ENCODE peak calls at places on chromosomes 13 and 19, in seven cellular contexts. Q is pancreas, L is left ventricle myocardium inferior, G is esophagus squamous epithelium, M is aorta, O is PC-3, J is A673. Y is an unnamed sample.

GRCh38 chr19:10036601-10037071 is 23.4 kb downstream of the RDH8 start:
- DNase-seq in Q (peak; percentile 58), L (no peak), G (no peak), M (no peak), O (no peak), J (no peak), Y (no peak)

GRCh38 chr13:101218484-101218883 is 197.8 kb downstream of the NALCN start:
- DNase-seq in Q (no peak), L (no peak), G (no peak), M (no peak), O (peak; percentile 6), J (no peak), Y (no peak)

GRCh38 chr13:50531917-50532899 is 311.3 kb downstream of the DLEU7 start:
- DNase-seq in Q (no peak), L (no peak), G (no peak), M (no peak), O (peak; percentile 55), J (peak; percentile 42), Y (no peak)

GRCh38 chr13:99895428-99895998 is 76.1 kb downstream of the ZIC5 start:
- DNase-seq in Q (no peak), L (no peak), G (no peak), M (no peak), O (no peak), J (no peak), Y (no peak)

GRCh38 chr19:10552596-10553053 is 8.9 kb downstream of the ATG4D start:
- DNase-seq in Q (no peak), L (no peak), G (no peak), M (no peak), O (peak; percentile 47), J (peak; percentile 60), Y (no peak)

GRCh38 chr13:21671793-21672680 is 1.2 kb downstream of the FGF9 start:
- DNase-seq in Q (no peak), L (no peak), G (no peak), M (no peak), O (no peak), J (no peak), Y (no peak)

GRCh38 chr19:49361438-49362047 is 673 bp downstream of the TEAD2 start:
- DNase-seq in Q (peak; percentile 81), L (peak; percentile 85), G (no peak), M (peak; percentile 82), O (peak; percentile 80), J (peak; percentile 88), Y (peak; percentile 32)

GRCh38 chr13:59247166-59247565 is 916.6 kb downstream of the DIAPH3 start:
- DNase-seq in Q (peak; percentile 16), L (peak; percentile 50), G (no peak), M (no peak), O (no peak), J (no peak), Y (no peak)

DNA sequence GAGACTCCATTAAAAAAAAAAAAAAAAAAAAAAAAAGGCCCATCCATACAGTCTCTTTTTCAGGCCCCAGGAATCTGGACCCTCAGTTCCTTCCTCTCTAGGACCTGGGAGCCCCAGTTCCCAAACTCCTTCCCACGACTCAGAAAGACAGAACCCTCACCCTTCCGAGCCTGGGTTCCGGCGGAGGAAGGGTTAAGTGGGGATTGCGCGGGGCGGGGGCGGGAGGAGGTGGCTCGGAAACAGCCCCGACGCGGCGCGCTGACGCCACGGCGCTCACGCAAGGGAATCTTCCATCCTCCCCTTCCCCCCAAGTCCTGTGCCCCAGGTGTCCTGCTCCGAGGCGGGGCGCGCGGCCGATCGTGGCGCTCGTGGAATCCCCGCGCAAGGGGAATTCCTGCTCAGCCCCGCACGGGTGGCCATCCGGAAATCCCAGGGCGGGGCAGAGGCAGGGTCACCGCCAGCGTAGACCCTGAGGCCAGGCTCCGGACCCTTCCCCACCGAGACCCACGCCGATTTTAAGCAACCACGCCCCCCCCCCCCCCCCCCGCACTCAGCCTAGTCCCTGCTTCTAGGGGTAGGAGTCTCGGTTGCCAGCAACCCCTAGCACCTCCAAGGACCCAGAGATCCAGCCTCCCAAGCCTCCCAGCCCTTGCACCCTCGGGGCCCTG is 659 bp downstream of the NFKBID start:
- DNase-seq in Q (peak; percentile 83), L (peak; percentile 82), G (peak; percentile 48), M (peak; percentile 90), O (peak; percentile 69), J (peak; percentile 94), Y (no peak)
- H3K27me3 ChIP-seq in Q (no peaks in the 10 kb centered on the region), L (no peaks in the 10 kb centered on the region), G (no peaks in the 10 kb centered on the region), M (no peaks in the 10 kb centered on the region), O (no peaks in the 10 kb centered on the region), J (no peaks in the 10 kb centered on the region), Y (no peaks in the 10 kb centered on the region)

DNA sequence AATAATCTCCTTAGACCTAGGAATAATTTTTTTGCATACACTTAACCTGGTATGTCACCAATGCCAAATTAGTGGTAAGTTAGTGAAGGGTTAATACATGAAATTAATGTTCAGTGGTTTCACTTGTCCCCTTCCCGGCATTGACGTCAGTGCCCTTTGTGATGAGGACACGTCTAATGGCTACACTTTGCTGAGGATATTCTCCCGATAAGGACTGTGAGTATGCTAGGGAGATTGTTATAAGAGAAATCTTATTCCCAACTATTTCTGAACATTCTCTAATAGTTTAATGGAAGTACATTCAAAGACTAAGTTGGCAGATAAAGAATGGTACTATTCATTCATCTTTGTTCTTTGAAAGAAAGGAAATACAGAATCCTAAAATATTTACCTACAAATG is 102.4 kb downstream of the TNFRSF19 start:
- DNase-seq in Q (no peak), L (no peak), G (no peak), M (no peak), O (no peak), J (no peak), Y (no peak)
- H3K36me3 ChIP-seq in Q (no peaks in the 10 kb centered on the region), L (peaks cover 24% of the 10 kb centered on the region), G (no peaks in the 10 kb centered on the region), M (no peaks in the 10 kb centered on the region), O (no peaks in the 10 kb centered on the region), J (no peaks in the 10 kb centered on the region), Y (no peaks in the 10 kb centered on the region)

GRCh38 chr13:75541287-75541686 is 3.6 kb upstream of the COMMD6 start:
- DNase-seq in Q (no peak), L (no peak), G (no peak), M (no peak), O (no peak), J (no peak), Y (no peak)
- H3K27me3 ChIP-seq in Q (no peaks in the 10 kb centered on the region), L (no peaks in the 10 kb centered on the region), G (no peaks in the 10 kb centered on the region), M (no peaks in the 10 kb centered on the region), O (no peaks in the 10 kb centered on the region), J (no peaks in the 10 kb centered on the region), Y (no peaks in the 10 kb centered on the region)

DNA sequence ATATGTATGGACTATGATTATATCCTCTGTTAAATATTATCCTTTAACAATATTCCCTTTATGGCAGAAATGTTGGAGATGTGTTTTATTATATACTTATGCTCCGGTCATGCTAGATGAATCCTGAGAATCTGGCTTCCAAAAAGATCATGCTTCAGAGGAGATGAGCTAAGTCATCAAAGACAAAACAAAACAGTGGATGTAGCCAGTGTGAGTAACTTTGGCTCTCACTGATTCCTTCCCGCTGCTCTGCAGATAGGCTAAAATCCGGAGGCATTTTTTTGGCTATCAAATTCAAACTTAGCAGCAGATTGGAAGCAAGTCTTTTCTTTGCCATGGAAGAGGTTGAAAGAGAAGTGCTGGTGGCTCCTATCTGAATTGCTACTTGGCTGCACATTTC is 295.9 kb downstream of the GPC6 start:
- DNase-seq in Q (no peak), L (no peak), G (no peak), M (no peak), O (no peak), J (no peak), Y (no peak)
- H3K36me3 ChIP-seq in Q (no peaks in the 10 kb centered on the region), L (no peaks in the 10 kb centered on the region), G (no peaks in the 10 kb centered on the region), M (no peaks in the 10 kb centered on the region), O (no peaks in the 10 kb centered on the region), J (no peaks in the 10 kb centered on the region), Y (no peaks in the 10 kb centered on the region)

GRCh38 chr19:2288743-2289713 is 7.1 kb upstream of the PEAK3 start:
- DNase-seq in Q (no peak), L (no peak), G (no peak), M (no peak), O (no peak), J (no peak), Y (no peak)

GRCh38 chr19:2289714-2290435 is 7.9 kb upstream of the PEAK3 start:
- DNase-seq in Q (no peak), L (peak; percentile 42), G (no peak), M (peak; percentile 77), O (no peak), J (no peak), Y (no peak)

GRCh38 chr19:2288010-2288742 is 6.2 kb upstream of the PEAK3 start:
- DNase-seq in Q (no peak), L (no peak), G (no peak), M (no peak), O (no peak), J (no peak), Y (no peak)

GRCh38 chr19:2291185-2291751 is 9.3 kb upstream of the PEAK3 start:
- DNase-seq in Q (no peak), L (no peak), G (no peak), M (peak; percentile 45), O (no peak), J (no peak), Y (no peak)

DNA sequence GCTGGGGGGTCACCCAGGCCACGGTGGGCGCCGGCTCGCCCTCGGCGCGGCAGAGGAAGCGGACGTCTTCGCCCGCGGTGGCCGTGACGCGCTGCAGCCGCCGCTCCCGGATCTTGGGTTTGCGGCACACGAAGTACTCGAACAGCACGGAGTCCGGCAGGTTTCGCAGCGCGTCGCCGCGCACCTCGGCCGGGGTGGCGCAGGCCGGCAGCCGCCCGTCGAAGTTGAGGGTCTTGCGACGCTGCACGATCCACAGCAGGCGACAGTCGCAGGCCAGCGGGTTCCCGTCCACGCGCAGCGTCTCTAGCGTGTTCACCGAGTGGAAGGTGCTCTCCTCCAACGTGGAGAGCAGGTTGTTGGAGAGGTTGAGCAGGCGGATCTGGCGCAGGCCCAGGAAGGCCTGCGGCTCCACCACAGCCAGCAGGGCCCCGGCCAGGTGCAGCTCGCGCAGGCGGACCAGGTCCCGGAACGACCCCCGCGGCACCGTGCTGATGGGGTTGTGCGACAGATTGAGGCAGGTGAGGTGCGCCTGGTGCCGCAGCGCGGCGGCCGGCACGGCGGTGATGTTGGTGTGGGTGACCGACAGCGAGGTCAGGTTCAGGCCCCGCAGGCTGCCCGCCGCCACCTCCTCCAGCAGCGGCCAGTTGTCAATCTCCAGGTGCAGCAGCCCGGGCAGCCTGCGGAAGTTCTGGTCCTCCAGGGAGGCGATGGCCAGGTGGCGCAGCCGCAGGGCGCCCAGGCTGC is 8.6 kb upstream of the PEAK3 start:
- DNase-seq in Q (no peak), L (no peak), G (no peak), M (peak; percentile 42), O (no peak), J (no peak), Y (no peak)
- H3K27me3 ChIP-seq in Q (no peaks in the 10 kb centered on the region), L (peaks cover 90% of the 10 kb centered on the region), G (peaks cover 21% of the 10 kb centered on the region), M (no peaks in the 10 kb centered on the region), O (peaks cover 21% of the 10 kb centered on the region), J (peaks cover 46% of the 10 kb centered on the region), Y (peaks cover 27% of the 10 kb centered on the region)

DNA sequence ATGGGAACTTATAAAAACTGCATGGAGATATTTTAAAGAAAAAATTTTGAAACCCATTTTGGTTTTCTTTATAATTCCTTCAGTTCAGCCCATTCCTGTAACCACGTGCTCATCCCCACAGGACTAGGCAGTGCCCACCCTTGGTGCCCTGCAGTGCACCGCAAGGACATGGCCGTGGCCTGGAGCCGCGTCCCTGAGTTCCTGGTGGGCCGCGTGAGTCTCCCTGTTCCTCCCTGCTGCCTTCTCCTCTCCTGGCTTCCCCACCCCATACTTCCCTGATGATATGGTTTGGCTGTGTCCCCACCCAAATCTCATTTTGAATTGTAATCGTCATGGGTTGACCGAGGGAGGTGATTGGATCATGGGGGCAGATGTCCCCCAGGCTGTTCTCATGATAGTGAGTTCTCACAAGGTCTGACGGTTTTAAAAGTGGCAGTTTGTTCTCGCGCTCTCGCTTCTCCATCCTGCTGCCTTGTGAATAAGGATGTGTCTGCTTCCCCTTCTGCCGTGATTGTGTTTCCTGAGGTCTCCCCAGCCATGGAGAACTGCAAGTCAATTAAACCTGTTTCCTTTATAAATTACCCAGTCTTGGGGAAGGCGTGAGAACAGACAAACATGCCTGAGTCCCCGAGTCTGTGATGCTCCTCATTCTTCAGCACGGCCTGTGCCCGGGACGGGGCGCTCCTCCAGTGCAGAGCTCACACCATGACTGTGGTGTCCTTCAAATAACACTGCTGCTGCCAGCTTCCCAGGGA is 31.6 kb upstream of the TFDP1 start:
- DNase-seq in Q (no peak), L (no peak), G (no peak), M (no peak), O (no peak), J (no peak), Y (no peak)
- H3K36me3 ChIP-seq in Q (peaks cover 4% of the 10 kb centered on the region), L (peaks cover 37% of the 10 kb centered on the region), G (peaks cover 10% of the 10 kb centered on the region), M (peaks cover 2% of the 10 kb centered on the region), O (no peaks in the 10 kb centered on the region), J (peaks cover 6% of the 10 kb centered on the region), Y (peaks cover 33% of the 10 kb centered on the region)